ENCODE peak calls at places on chromosomes 4 and X, in ten cellular contexts. X is foreskin keratinocyte, T is T-cell, K is IMR-90, D is cerebellar nuclear complex, I is H9, V is pulmonary artery endothelial cell, J is psoas muscle, U is ecto neural progenitor cell, F is keratinocyte. A is an unnamed sample.

GRCh38 chr4:183200453-183200852 is 101.4 kb downstream of the WWC2 start:
- DNase-seq in X (peak), T (no peak), K (peak), D (peak), I (no peak), V (peak), J (peak), U (no peak), F (no peak), A (no peak)

GRCh38 chrX:44012484-44013096 is 39.4 kb upstream of the NDP start:
- DNase-seq in X (peak), T (no peak), K (peak), D (no peak), I (no peak), V (peak), J (peak), U (no peak), F (peak), A (no peak)

GRCh38 chr4:26151615-26152014 is 169.2 kb upstream of the RBPJ start:
- DNase-seq in X (no peak), T (no peak), K (peak), D (no peak), I (no peak), V (no peak), J (no peak), U (no peak), F (no peak), A (no peak)

GRCh38 chr4:10336471-10336870 is 120.8 kb downstream of the ZNF518B start:
- DNase-seq in X (peak), T (no peak), K (no peak), D (no peak), I (no peak), V (no peak), J (no peak), U (no peak), F (peak), A (no peak)

GRCh38 chrX:38732866-38733265 is 68.4 kb upstream of the MID1IP1 start:
- DNase-seq in X (peak), T (no peak), K (no peak), D (no peak), I (no peak), V (no peak), J (no peak), U (no peak), F (no peak), A (no peak)

GRCh38 chr4:7971881-7972500 is 32.3 kb upstream of the AFAP1 start:
- DNase-seq in X (peak), T (no peak), K (no peak), D (no peak), I (no peak), V (no peak), J (peak), U (no peak), F (peak), A (no peak)

GRCh38 chr4:94507708-94508107 is 56.0 kb downstream of the PDLIM5 start:
- DNase-seq in X (peak), T (no peak), K (peak), D (no peak), I (no peak), V (no peak), J (peak), U (no peak), F (no peak), A (no peak)

GRCh38 chr4:186265683-186266648 is at the start of gene F11:
- DNase-seq in X (no peak), T (no peak), K (no peak), D (no peak), I (peak), V (no peak), J (no peak), U (no peak), F (no peak), A (no peak)

GRCh38 chrX:45422216-45422925 is 221.7 kb upstream of the DIPK2B start:
- DNase-seq in X (peak), T (no peak), K (no peak), D (no peak), I (no peak), V (no peak), J (no peak), U (no peak), F (no peak), A (no peak)

GRCh38 chr4:20773144-20773997 is 73.1 kb downstream of the PACRGL start:
- DNase-seq in X (peak), T (no peak), K (peak), D (no peak), I (peak), V (peak), J (no peak), U (peak), F (no peak), A (peak)

GRCh38 chrX:134431894-134432293 is 28.1 kb upstream of the HPRT1 start:
- DNase-seq in X (peak), T (no peak), K (peak), D (no peak), I (no peak), V (no peak), J (no peak), U (no peak), F (no peak), A (no peak)

GRCh38 chr4:90293320-90293719 is 166.1 kb downstream of the CCSER1 start:
- DNase-seq in X (no peak), T (no peak), K (peak), D (no peak), I (no peak), V (no peak), J (no peak), U (no peak), F (no peak), A (no peak)

GRCh38 chr4:2281575-2282343 is 19.9 kb upstream of the MXD4 start:
- DNase-seq in X (no peak), T (peak), K (no peak), D (no peak), I (no peak), V (no peak), J (no peak), U (no peak), F (no peak), A (peak)

GRCh38 chrX:106897259-106897658 is 5.9 kb downstream of the RIPPLY1 start:
- DNase-seq in X (no peak), T (no peak), K (peak), D (no peak), I (no peak), V (no peak), J (no peak), U (no peak), F (no peak), A (peak)

GRCh38 chrX:357035-357692 is 29.5 kb downstream of the PPP2R3B start:
- DNase-seq in X (no peak), T (no peak), K (no peak), D (no peak), I (no peak), V (no peak), J (peak), U (no peak), F (no peak), A (no peak)

GRCh38 chr4:56197387-56197786 is 189.9 kb downstream of the AASDH start:
- DNase-seq in X (no peak), T (no peak), K (no peak), D (no peak), I (no peak), V (no peak), J (no peak), U (no peak), F (no peak), A (no peak)

GRCh38 chr4:127400736-127401346 is 231.9 kb upstream of the INTU start:
- DNase-seq in X (peak), T (no peak), K (peak), D (no peak), I (peak), V (peak), J (peak), U (peak), F (peak), A (peak)

GRCh38 chrX:69556094-69557011 is 52.2 kb downstream of the NALF2 start:
- DNase-seq in X (peak), T (no peak), K (no peak), D (no peak), I (peak), V (no peak), J (no peak), U (no peak), F (no peak), A (no peak)

GRCh38 chrX:48677456-48678030 is 6.1 kb upstream of the WAS start:
- DNase-seq in X (no peak), T (no peak), K (no peak), D (no peak), I (no peak), V (no peak), J (no peak), U (no peak), F (no peak), A (no peak)

A was measured in WERI-Rb-1.